ENCODE peak calls at places on chromosome 17, in ten cellular contexts. K is activated CD4-positive, alpha-beta T cell treated with anti-CD3 and anti-CD28 coated beads for 1 hour; Z is ovary; J is hypothalamus; O is PC-3; P is CD8-positive, alpha-beta memory T cell; Q is HTR-8/SVneo; G is AG04450; L is activated CD8-positive, alpha-beta T cell treated with anti-CD3 and anti-CD28 coated beads, Interleukin-2, amount 10 ng/mL, durations not matched to agents 7 days and 5 days; V is NCI-H69. R is an unnamed sample.

GRCh38 chr17:15023589-15023988 is 241.5 kb downstream of the PMP22 start:
- DNase-seq in K (no peak), Z (no peak), J (no peak), O (no peak), P (no peak), Q (no peak), G (no peak), L (no peak), V (no peak), R (no peak)

GRCh38 chr17:40663252-40663651 is 1.7 kb downstream of the KRT222 start:
- DNase-seq in K (no peak), Z (no peak), J (no peak), O (no peak), P (no peak), Q (no peak), G (no peak), L (no peak), V (no peak), R (no peak)

GRCh38 chr17:39638317-39638716 is 1.4 kb downstream of the STARD3 start:
- DNase-seq in K (no peak), Z (no peak), J (no peak), O (no peak), P (no peak), Q (no peak), G (no peak), L (no peak), V (no peak), R (no peak)

GRCh38 chr17:57468932-57469775 is 212.8 kb downstream of the MSI2 start:
- DNase-seq in K (no peak), Z (no peak), J (no peak), O (no peak), P (no peak), Q (no peak), G (no peak), L (no peak), V (peak; percentile 95), R (no peak)

GRCh38 chr17:32155896-32156295 is 13.6 kb downstream of the RHOT1 start:
- DNase-seq in K (no peak), Z (no peak), J (no peak), O (no peak), P (no peak), Q (no peak), G (no peak), L (no peak), V (no peak), R (no peak)

GRCh38 chr17:65559483-65559801 is 2.0 kb downstream of the AXIN2 start:
- DNase-seq in K (no peak), Z (no peak), J (no peak), O (no peak), P (no peak), Q (no peak), G (no peak), L (no peak), V (no peak), R (no peak)

GRCh38 chr17:1573932-1574696 is 11.5 kb upstream of the PITPNA start:
- DNase-seq in K (peak; percentile 29), Z (peak; percentile 89), J (peak; percentile 71), O (peak; percentile 78), P (peak; percentile 40), Q (peak; percentile 85), G (peak; percentile 55), L (peak; percentile 73), V (peak; percentile 62), R (peak; percentile 90)

GRCh38 chr17:48628641-48629410 is 2.7 kb upstream of the HOXB9 start:
- DNase-seq in K (no peak), Z (no peak), J (no peak), O (no peak), P (no peak), Q (no peak), G (no peak), L (no peak), V (peak; percentile 35), R (no peak)

GRCh38 chr17:68657166-68657940 is 56.2 kb upstream of the FAM20A start:
- DNase-seq in K (no peak), Z (no peak), J (no peak), O (no peak), P (no peak), Q (no peak), G (no peak), L (no peak), V (no peak), R (peak; percentile 8)

GRCh38 chr17:21271767-21272166 is 12.7 kb upstream of the MAP2K3 start:
- DNase-seq in K (no peak), Z (no peak), J (no peak), O (no peak), P (no peak), Q (no peak), G (no peak), L (no peak), V (no peak), R (no peak)

GRCh38 chr17:53571342-53571741 is 251.4 kb upstream of the KIF2B start:
- DNase-seq in K (no peak), Z (no peak), J (no peak), O (no peak), P (no peak), Q (peak; percentile 9), G (no peak), L (no peak), V (no peak), R (no peak)

GRCh38 chr17:38663964-38664644 is 10.7 kb downstream of the EPOP start:
- DNase-seq in K (no peak), Z (no peak), J (no peak), O (no peak), P (no peak), Q (no peak), G (no peak), L (no peak), V (no peak), R (no peak)

GRCh38 chr17:74860999-74861553 is 1.4 kb upstream of the GRIN2C start:
- DNase-seq in K (no peak), Z (no peak), J (no peak), O (no peak), P (no peak), Q (no peak), G (no peak), L (no peak), V (no peak), R (no peak)

GRCh38 chr17:2053380-2054261 is 1.3 kb upstream of the HIC1 start:
- DNase-seq in K (peak; percentile 66), Z (peak; percentile 93), J (peak; percentile 71), O (peak; percentile 58), P (peak; percentile 76), Q (no peak), G (no peak), L (peak; percentile 84), V (peak; percentile 74), R (peak; percentile 65)

GRCh38 chr17:33520404-33521032 is 227.4 kb upstream of the ASIC2 start:
- DNase-seq in K (peak; percentile 9), Z (peak; percentile 30), J (peak; percentile 31), O (peak; percentile 42), P (no peak), Q (peak; percentile 31), G (no peak), L (peak; percentile 49), V (peak; percentile 44), R (peak; percentile 58)

GRCh38 chr17:1959871-1960569 is 65.1 kb downstream of the RTN4RL1 start:
- DNase-seq in K (no peak), Z (peak; percentile 43), J (no peak), O (no peak), P (no peak), Q (no peak), G (peak; percentile 48), L (no peak), V (peak; percentile 9), R (no peak)

GRCh38 chr17:42403150-42403549 is 14.9 kb upstream of the STAT3 start:
- DNase-seq in K (peak; percentile 26), Z (no peak), J (no peak), O (no peak), P (no peak), Q (no peak), G (no peak), L (peak; percentile 68), V (peak; percentile 73), R (no peak)

GRCh38 chr17:15271731-15272130 is 6.6 kb upstream of the PMP22 start:
- DNase-seq in K (no peak), Z (no peak), J (no peak), O (no peak), P (no peak), Q (no peak), G (no peak), L (no peak), V (no peak), R (no peak)

GRCh38 chr17:76402711-76403110 is 18.3 kb downstream of the SPHK1 start:
- DNase-seq in K (no peak), Z (no peak), J (no peak), O (no peak), P (no peak), Q (no peak), G (no peak), L (no peak), V (no peak), R (no peak)

GRCh38 chr17:74356640-74357465 is 4.8 kb downstream of the BTBD17 start:
- DNase-seq in K (no peak), Z (no peak), J (no peak), O (peak; percentile 29), P (no peak), Q (no peak), G (no peak), L (peak; percentile 38), V (peak; percentile 26), R (no peak)

GRCh38 chr17:80029235-80029974 is 6.3 kb downstream of the TBC1D16 start:
- DNase-seq in K (no peak), Z (peak; percentile 88), J (no peak), O (peak; percentile 96), P (no peak), Q (no peak), G (no peak), L (no peak), V (peak; percentile 68), R (peak; percentile 97)

GRCh38 chr17:78780852-78781338 is 1.2 kb downstream of the CYTH1 start:
- DNase-seq in K (no peak), Z (no peak), J (no peak), O (no peak), P (no peak), Q (no peak), G (no peak), L (peak; percentile 53), V (no peak), R (no peak)

GRCh38 chr17:38815576-38816193 is 9.4 kb downstream of the CWC25 start:
- DNase-seq in K (no peak), Z (no peak), J (no peak), O (peak; percentile 11), P (no peak), Q (no peak), G (no peak), L (peak; percentile 30), V (no peak), R (no peak)

GRCh38 chr17:65062168-65062915 is 5.8 kb upstream of the GNA13 start:
- DNase-seq in K (no peak), Z (no peak), J (no peak), O (peak; percentile 57), P (no peak), Q (no peak), G (no peak), L (no peak), V (peak; percentile 62), R (peak; percentile 28)

GRCh38 chr17:40548491-40548981 is 16.7 kb downstream of the CCR7 start:
- DNase-seq in K (no peak), Z (peak; percentile 19), J (no peak), O (no peak), P (no peak), Q (no peak), G (no peak), L (peak; percentile 19), V (peak; percentile 52), R (no peak)

GRCh38 chr17:45394913-45395568 is 37.6 kb downstream of the ARHGAP27 start:
- DNase-seq in K (no peak), Z (peak; percentile 74), J (peak; percentile 57), O (peak; percentile 61), P (no peak), Q (peak; percentile 83), G (peak; percentile 81), L (peak; percentile 52), V (peak; percentile 80), R (peak; percentile 73)

GRCh38 chr17:82881900-82882714 is 42.3 kb upstream of the ZNF750 start:
- DNase-seq in K (no peak), Z (no peak), J (no peak), O (no peak), P (no peak), Q (no peak), G (no peak), L (no peak), V (peak; percentile 20), R (peak; percentile 50)

GRCh38 chr17:35460354-35460851 is 11.8 kb upstream of the SLFN13 start:
- DNase-seq in K (peak; percentile 21), Z (no peak), J (no peak), O (peak; percentile 76), P (peak; percentile 52), Q (peak; percentile 17), G (no peak), L (peak; percentile 78), V (peak; percentile 66), R (peak; percentile 75)

R was measured in body of pancreas.